ENCODE peak calls at places on chromosomes 1 and 21, in four cellular contexts. E is CD8-positive, alpha-beta memory T cell; X is left ventricle myocardium inferior; V is neuronal stem cell. W is an unnamed sample.

GRCh38 chr1:85417017-85417416 is 47.9 kb downstream of the DDAH1 start:
- DNase-seq in V (no peak), E (no peak), X (no peak), W (no peak)

GRCh38 chr1:178912597-178912996 is 41.7 kb upstream of the ANGPTL1 start:
- DNase-seq in E (no peak), V (no peak), X (no peak), W (no peak)

GRCh38 chr21:45019887-45020537 is 54.4 kb upstream of the ADARB1 start:
- DNase-seq in X (peak; percentile 14), V (no peak), E (no peak), W (peak; percentile 61)

GRCh38 chr1:235776396-235776795 is 90.3 kb downstream of the LYST start:
- DNase-seq in E (no peak), X (no peak), V (no peak), W (no peak)

GRCh38 chr1:17239420-17239819 is 9.5 kb upstream of the PADI3 start:
- DNase-seq in V (peak; percentile 91), X (no peak), E (no peak), W (no peak)

GRCh38 chr21:22791986-22792560 is 1793.9 kb downstream of the NCAM2 start:
- DNase-seq in V (peak; percentile 39), X (no peak), E (no peak), W (no peak)

GRCh38 chr1:16903054-16903453 is 7.3 kb downstream of the RNU1-2 start:
- DNase-seq in X (no peak), V (no peak), E (no peak), W (no peak)

GRCh38 chr1:67722292-67722944 is 37.4 kb downstream of the GADD45A start:
- DNase-seq in V (no peak), X (no peak), E (no peak), W (no peak)

GRCh38 chr1:24903011-24903461 is 27.0 kb downstream of the RUNX3 start:
- DNase-seq in X (no peak), E (no peak), V (no peak), W (peak; percentile 56)

GRCh38 chr1:54791880-54792522 is 9.1 kb downstream of the TTC22 start:
- DNase-seq in X (no peak), V (no peak), E (no peak), W (no peak)

GRCh38 chr1:205604825-205605544 is 26.8 kb downstream of the ELK4 start:
- DNase-seq in V (no peak), E (no peak), X (no peak), W (no peak)

GRCh38 chr21:46094401-46095105 is 3.4 kb upstream of the COL6A2 start:
- DNase-seq in E (no peak), X (no peak), V (no peak), W (peak; percentile 6)

GRCh38 chr1:110309139-110309538 is 30.0 kb upstream of the RBM15 start:
- DNase-seq in X (no peak), E (no peak), V (no peak), W (no peak)

GRCh38 chr1:25541889-25542658 is 1.3 kb upstream of the LDLRAP1 start:
- DNase-seq in X (no peak), V (no peak), E (no peak), W (no peak)

GRCh38 chr1:9473032-9473792 is 66.1 kb upstream of the SLC25A33 start:
- DNase-seq in V (no peak), E (no peak), X (peak; percentile 72), W (no peak)

GRCh38 chr1:23575226-23575810 is 16.0 kb upstream of the ID3 start:
- DNase-seq in V (no peak), X (no peak), E (no peak), W (no peak)

GRCh38 chr1:238061967-238062613 is 171.4 kb upstream of the ZP4 start:
- DNase-seq in X (no peak), E (no peak), V (no peak), W (no peak)

GRCh38 chr1:114108741-114109255 is 44.9 kb downstream of the SYT6 start:
- DNase-seq in X (no peak), E (no peak), V (no peak), W (no peak)

GRCh38 chr1:115641762-115642167 is at the start of gene VANGL1:
- DNase-seq in X (peak; percentile 79), V (peak; percentile 46), E (peak; percentile 8), W (peak; percentile 88)

GRCh38 chr21:14722841-14723483 is 176.8 kb upstream of the SAMSN1 start:
- DNase-seq in V (no peak), X (no peak), E (no peak), W (no peak)

GRCh38 chr1:9110669-9111356 is 18.1 kb downstream of the GPR157 start:
- DNase-seq in V (peak; percentile 76), X (peak; percentile 88), E (peak; percentile 70), W (peak; percentile 95)

GRCh38 chr1:81323862-81324261 is 476.9 kb upstream of the ADGRL2 start:
- DNase-seq in E (no peak), V (no peak), X (no peak), W (no peak)

GRCh38 chr1:21625390-21626190 is 43.6 kb downstream of the RAP1GAP start:
- DNase-seq in V (no peak), X (no peak), E (no peak), W (no peak)

GRCh38 chr1:159935719-159936283 is 9.6 kb downstream of the IGSF9 start:
- DNase-seq in X (no peak), E (no peak), V (no peak), W (no peak)
- H3K4me1 ChIP-seq in X (peaks cover 12% of the 10 kb centered on the region), E (peaks cover 9% of the 10 kb centered on the region), V (peaks cover 24% of the 10 kb centered on the region), W (peaks cover 6% of the 10 kb centered on the region)

GRCh38 chr1:153774780-153775431 is at the start of gene SLC27A3:
- DNase-seq in E (no peak), V (no peak), X (peak; percentile 86), W (peak; percentile 93)
- H3K27ac ChIP-seq in E (peak within 1 kb of the TSS; percentile 65), V (peak within 1 kb of the TSS; percentile 38), X (peak within 1 kb of the TSS; percentile 92), W (peak within 1 kb of the TSS; percentile 93)

GRCh38 chr1:229409616-229410369 is 24.1 kb downstream of the ACTA1 start:
- DNase-seq in E (no peak), X (no peak), V (no peak), W (no peak)

GRCh38 chr1:229406798-229407197 is 27.1 kb downstream of the ACTA1 start:
- DNase-seq in V (peak; percentile 59), E (no peak), X (no peak), W (no peak)

GRCh38 chr1:229407206-229408026 is 26.5 kb downstream of the ACTA1 start:
- DNase-seq in E (no peak), V (no peak), X (no peak), W (peak; percentile 58)

GRCh38 chr1:229410370-229410691 is 23.6 kb downstream of the ACTA1 start:
- DNase-seq in V (no peak), E (no peak), X (no peak), W (no peak)

DNA sequence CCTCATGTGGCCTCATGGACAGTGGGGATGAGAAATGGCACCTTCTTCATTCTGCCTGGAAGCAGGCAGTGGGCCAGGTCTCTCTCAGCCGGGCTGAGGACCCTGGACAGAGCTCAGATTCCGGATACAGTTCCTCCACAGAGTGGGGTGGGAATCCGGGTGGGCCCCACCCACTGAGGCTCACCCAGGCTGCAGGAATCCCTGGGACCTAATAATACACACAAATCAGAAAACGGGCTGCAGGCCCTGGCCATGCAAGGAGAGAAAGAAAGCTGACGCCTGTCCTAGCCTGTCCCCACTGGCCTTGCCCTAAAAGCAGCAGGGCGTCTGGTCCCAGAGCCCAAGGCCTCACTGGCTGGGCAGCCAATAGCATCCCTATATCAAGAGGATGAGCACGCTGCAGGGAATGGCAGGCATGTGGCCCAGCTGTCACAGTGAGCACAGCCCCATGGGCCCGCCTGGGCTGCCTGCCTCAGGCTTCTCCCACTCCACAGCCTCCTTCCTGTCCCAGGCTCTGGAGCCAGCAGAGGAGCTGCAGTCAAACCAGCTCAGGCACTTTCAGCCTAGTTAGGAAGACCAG is 25.3 kb downstream of the ACTA1 start:
- DNase-seq in V (no peak), X (peak; percentile 68), E (no peak), W (no peak)
- H3K4me3 ChIP-seq in V (no peak overlapping the region), X (no peak overlapping the region), E (no peak overlapping the region), W (no peak overlapping the region)

DNA sequence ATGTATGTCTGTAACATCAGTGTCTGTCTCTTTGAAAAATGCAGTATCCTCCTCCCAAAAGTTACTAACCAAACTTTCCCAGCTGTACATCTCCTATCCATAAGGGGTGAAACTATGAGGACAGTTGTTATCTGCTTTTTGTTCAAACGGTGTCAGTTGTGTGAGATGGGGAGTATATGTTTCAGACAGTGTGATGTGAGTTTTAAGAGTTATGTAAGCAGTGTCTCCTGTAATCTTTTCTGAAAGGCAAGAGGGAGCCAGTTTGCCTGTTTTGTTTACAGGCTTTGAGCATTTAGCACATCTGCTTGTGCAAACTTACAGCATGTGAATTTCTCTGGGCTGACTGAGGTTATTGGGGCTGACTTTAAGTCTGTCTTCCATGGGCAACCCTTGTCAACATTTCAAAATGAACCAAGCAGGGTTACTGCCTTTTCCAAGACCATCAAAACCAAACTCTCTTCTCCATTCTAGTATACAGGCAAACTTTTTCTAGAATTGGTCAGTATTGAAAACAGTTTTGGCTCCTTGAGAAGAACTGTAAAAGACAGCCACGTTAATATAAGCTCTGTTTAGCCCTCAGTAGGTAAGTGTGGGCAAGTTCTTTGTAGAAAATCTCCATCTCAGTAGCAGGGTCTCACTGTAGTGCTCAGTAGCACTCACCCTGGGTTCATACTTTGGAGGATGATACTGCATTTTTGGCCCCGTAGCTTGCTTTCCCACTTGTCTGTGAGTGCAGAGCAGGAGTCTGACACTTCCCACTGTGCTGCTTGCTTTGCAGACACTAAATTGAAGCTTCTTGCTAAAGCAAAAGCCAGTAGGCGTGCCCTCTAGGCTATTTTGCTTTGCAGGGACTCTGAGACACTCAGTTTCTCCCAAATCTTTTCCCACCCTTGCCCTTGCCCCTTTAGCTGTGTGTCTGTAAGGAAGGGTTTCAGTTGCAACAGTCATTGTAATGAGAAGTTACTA is 34.5 kb upstream of the CACYBP start:
- DNase-seq in X (no peak), E (no peak), V (no peak), W (no peak)
- H3K4me1 ChIP-seq in X (peaks cover 57% of the 10 kb centered on the region), E (peaks cover 71% of the 10 kb centered on the region), V (peaks cover 4% of the 10 kb centered on the region), W (peaks cover 60% of the 10 kb centered on the region)

GRCh38 chr1:185646202-185646683 is 87.9 kb upstream of the HMCN1 start:
- DNase-seq in V (peak; percentile 81), E (no peak), X (no peak), W (no peak)
- H3K27ac ChIP-seq in V (peak overlapping the region; percentile 64), E (no peak overlapping the region), X (peak overlapping the region; percentile 80), W (peak overlapping the region; percentile 2)

GRCh38 chr1:40712405-40712944 is 21.0 kb downstream of the NFYC start:
- DNase-seq in V (no peak), X (no peak), E (no peak), W (no peak)
- H3K4me3 ChIP-seq in V (no peak overlapping the region), X (peak overlapping the region; percentile 71), E (no peak overlapping the region), W (no peak overlapping the region)

GRCh38 chr1:7385471-7386225 is 385.4 kb upstream of the VAMP3 start:
- DNase-seq in E (no peak), V (no peak), X (peak; percentile 3), W (no peak)
- H3K4me1 ChIP-seq in E (no peaks in the 10 kb centered on the region), V (peaks cover 15% of the 10 kb centered on the region), X (peaks cover 35% of the 10 kb centered on the region), W (peaks cover 14% of the 10 kb centered on the region)

DNA sequence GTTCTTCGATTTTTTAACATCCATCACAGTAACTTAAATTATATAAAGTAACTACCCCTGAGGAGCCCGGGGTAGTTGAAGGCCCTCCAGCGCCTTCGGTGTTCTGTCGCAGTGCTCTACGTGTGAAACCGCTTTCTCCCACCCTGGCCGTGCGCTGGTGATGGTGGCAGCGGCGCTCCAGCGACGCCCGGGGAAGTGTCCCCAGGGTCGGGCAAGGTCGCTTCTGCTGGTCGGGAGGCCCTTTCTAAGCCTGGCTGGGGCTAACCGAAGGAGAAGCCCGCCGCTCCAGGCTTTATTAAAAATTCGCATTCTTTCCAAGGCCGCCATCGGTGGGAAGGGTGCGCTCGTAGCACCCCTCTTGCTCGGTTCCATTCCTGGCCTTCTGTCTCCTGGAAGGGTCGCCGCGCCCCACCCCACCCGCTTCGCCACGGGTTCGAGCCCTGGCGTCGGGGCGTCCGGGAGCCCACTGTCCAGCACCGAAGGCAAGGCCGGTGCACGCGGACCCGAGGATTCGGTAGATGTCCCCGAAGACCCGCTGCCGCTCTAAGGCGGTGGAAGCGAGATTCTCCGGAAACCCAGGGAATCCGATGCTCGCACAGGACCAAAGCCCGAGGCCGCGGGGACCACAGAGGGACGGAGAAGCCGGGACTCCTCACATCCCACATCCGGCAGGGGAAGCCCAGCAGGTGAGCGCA is 807 bp upstream of the RIPPLY3 start:
- DNase-seq in X (no peak), V (no peak), E (no peak), W (no peak)
- H3K27ac ChIP-seq in X (no peak overlapping the region), V (no peak overlapping the region), E (no peak overlapping the region), W (no peak overlapping the region)